ENCODE peak calls at places on chromosomes 5 and 9, in eight cellular contexts. R, Z, Y, E, J, K, B and V are unnamed samples.

GRCh38 chr5:9742848-9743247 is 112.7 kb upstream of the TAS2R1 start:
- DNase-seq in E (no peak), J (no peak), R (no peak), Z (no peak), Y (no peak), K (no peak), B (no peak), V (no peak)

GRCh38 chr5:39178856-39179255 is 40.5 kb downstream of the FYB1 start:
- DNase-seq in R (no peak), Z (no peak), Y (no peak), J (no peak), E (no peak), K (no peak), B (no peak), V (no peak)

GRCh38 chr5:130529716-130530485 is 625.6 kb downstream of the CHSY3 start:
- DNase-seq in Z (no peak), Y (no peak), K (no peak), E (no peak), R (no peak), B (no peak), J (peak), V (no peak)

GRCh38 chr9:87657190-87657589 is 68.7 kb upstream of the CTSL start:
- DNase-seq in R (no peak), B (no peak), Z (no peak), E (no peak), Y (peak), J (no peak), K (no peak), V (no peak)

GRCh38 chr5:133047404-133047803 is 4.4 kb upstream of the HSPA4 start:
- DNase-seq in E (peak), Z (no peak), J (no peak), Y (no peak), B (no peak), K (peak), R (no peak), V (no peak)

GRCh38 chr9:110979636-110980035 is 58.6 kb downstream of the LPAR1 start:
- DNase-seq in J (no peak), Y (peak), B (no peak), Z (no peak), E (no peak), K (no peak), R (no peak), V (no peak)

GRCh38 chr5:94811341-94811740 is 192.9 kb downstream of the SLF1 start:
- DNase-seq in E (no peak), Y (no peak), B (no peak), Z (no peak), K (no peak), R (no peak), J (no peak), V (no peak)

GRCh38 chr5:179905144-179905526 is 2.6 kb downstream of the TBC1D9B start:
- DNase-seq in Y (no peak), K (no peak), B (no peak), J (no peak), E (no peak), R (no peak), Z (no peak), V (no peak)

GRCh38 chr5:149820536-149821503 is 90.7 kb downstream of the PPARGC1B start:
- DNase-seq in Z (no peak), Y (no peak), K (peak), R (no peak), E (no peak), J (no peak), B (no peak), V (no peak)

GRCh38 chr9:19408316-19408692 is 505 bp upstream of the ACER2 start:
- DNase-seq in K (peak), R (no peak), J (no peak), Z (peak), B (peak), E (no peak), Y (no peak), V (no peak)

GRCh38 chr5:139644001-139644456 is 4.1 kb upstream of the CXXC5 start:
- DNase-seq in Y (no peak), Z (no peak), K (peak), J (no peak), B (no peak), R (no peak), E (peak), V (no peak)

GRCh38 chr9:69276775-69277174 is 48.2 kb upstream of the ENTREP1 start:
- DNase-seq in K (no peak), Z (no peak), B (no peak), E (no peak), J (no peak), R (no peak), Y (peak), V (no peak)

GRCh38 chr5:56873056-56873455 is 36.3 kb upstream of the SETD9 start:
- DNase-seq in E (no peak), K (no peak), J (no peak), R (no peak), B (no peak), Z (no peak), Y (no peak), V (no peak)

GRCh38 chr9:9598723-9599122 is 1014.1 kb downstream of the PTPRD start:
- DNase-seq in Z (no peak), K (no peak), Y (no peak), B (no peak), E (no peak), J (no peak), R (no peak), V (no peak)
- TF ChIP-seq CTCF in Z (no peak), K (no peak), Y (no peak), B (no peak), E (peak), J (no peak), R (no peak), V (no peak)

DNA sequence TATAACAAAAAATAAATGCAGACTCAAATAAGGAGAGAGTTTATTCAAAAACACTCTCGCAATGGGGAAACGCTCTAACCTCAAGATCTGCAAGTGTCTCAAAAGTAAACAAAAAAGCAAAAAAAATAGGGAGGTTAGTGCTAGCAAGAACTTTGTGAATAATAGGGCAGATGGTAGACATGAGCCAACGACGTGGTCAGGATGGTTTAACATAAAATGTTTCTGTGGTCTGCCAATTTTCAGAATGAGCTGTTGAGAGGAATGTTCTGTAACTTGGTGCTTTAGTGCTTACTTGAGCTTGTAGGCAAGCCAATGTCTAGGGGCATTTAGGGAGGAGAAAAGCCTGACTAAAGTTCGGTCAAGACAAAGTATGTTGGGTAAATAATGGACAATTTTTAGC is 1813.9 kb upstream of the CDH6 start:
- DNase-seq in Z (no peak), R (no peak), K (no peak), Y (no peak), E (no peak), B (no peak), J (no peak), V (no peak)
- TF ChIP-seq CTCF in Z (no peak), R (no peak), K (no peak), Y (no peak), E (no peak), B (no peak), J (no peak), V (no peak)

DNA sequence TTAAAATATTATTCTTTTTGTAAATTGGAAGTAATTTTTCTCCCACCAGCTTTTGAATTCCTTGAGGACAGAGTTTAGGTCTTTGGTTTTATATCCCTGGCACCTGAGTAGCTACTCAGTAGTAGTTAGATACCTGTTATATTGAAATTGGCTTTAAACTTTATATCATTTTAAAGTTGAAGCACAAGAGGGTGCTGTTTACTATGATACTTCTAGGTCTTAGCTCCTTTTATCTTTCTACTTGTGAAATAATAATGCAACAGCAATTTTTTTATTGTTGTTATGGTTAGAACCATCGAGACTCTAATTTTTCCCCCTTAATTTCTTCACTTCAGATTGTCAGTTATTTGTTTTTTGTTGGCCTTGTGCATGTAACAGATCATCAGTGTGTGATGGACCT is 46.3 kb downstream of the AP3S1 start:
- DNase-seq in B (no peak), Z (no peak), Y (peak), K (no peak), R (no peak), E (no peak), J (no peak), V (no peak)
- TF ChIP-seq CTCF in B (no peak), Z (no peak), Y (peak), K (no peak), R (no peak), E (peak), J (no peak), V (no peak)

DNA sequence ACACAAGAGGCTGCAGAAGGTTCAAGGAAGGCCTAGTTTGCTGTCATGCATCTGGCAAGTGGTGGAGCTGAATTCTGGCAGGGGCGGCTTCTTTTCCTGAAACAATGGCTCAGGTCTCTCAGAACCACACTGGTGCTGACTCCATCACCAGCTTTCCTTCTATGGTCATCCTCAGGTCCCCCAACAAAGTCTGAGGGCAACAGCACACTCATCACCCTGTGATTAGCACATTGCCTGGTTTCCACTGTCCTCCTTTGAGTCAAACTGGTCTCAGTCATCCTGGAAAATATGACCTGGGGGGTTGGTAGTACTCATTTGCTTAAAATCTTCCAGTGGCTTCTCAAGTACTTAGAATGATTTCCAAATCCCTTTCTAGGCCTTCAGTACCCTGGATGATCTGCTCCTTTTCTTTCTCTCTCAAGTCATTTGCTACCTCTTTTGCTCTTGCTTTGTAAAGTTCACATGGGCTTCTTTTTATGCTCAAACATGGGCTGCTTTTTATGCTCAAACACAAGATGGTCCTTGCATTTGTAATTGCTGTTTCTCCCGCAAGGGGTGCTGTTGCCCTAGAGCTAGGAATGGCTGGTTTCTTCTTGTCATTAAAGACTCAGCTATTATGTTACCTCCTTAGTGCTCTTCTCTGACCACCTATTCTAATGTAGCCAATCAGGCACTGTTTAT is 144.9 kb downstream of the ALDH1A1 start:
- DNase-seq in E (no peak), K (no peak), Y (peak), J (peak), B (no peak), Z (peak), R (no peak), V (no peak)
- TF ChIP-seq CTCF in E (peak), K (no peak), Y (peak), J (no peak), B (no peak), Z (no peak), R (no peak), V (no peak)

DNA sequence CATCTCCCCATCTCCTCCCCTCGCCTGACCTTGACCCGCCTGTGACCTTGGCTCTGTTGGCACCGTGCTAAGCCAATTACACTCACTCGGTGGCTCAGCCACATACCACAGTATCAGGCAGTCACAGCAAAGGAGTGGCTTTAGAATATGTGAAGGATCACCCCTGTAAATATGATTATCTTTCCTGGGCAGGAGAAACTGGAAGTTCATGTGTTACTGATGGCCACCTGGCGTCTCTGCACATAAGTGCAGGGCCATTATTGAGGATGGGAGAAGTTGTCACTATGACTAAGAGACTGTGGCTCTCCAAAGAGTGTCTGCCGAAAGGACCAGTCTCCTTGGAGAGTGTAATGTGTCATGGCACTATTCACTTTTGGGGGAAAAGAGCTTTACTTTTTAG is 116.9 kb upstream of the S1PR3 start:
- DNase-seq in B (no peak), Y (peak), K (no peak), E (no peak), R (no peak), J (no peak), Z (no peak), V (no peak)
- TF ChIP-seq CTCF in B (no peak), Y (peak), K (no peak), E (peak), R (no peak), J (no peak), Z (no peak), V (no peak)

GRCh38 chr9:34603610-34604231 is 8.2 kb downstream of the RPP25L start:
- DNase-seq in J (peak), E (no peak), Z (peak), R (no peak), K (peak), B (no peak), Y (peak), V (peak)
- TF ChIP-seq CTCF in J (peak), E (peak), Z (peak), R (peak), K (peak), B (peak), Y (peak), V (peak)

GRCh38 chr5:143023447-143024096 is 253.4 kb downstream of the ARHGAP26 start:
- DNase-seq in J (no peak), Z (peak), R (no peak), K (no peak), B (no peak), E (no peak), Y (peak), V (no peak)
- TF ChIP-seq CTCF in J (no peak), Z (no peak), R (no peak), K (no peak), B (no peak), E (peak), Y (peak), V (no peak)

GRCh38 chr5:1502046-1502736 is 21.6 kb downstream of the LPCAT1 start:
- DNase-seq in B (peak), Z (peak), E (no peak), K (peak), J (no peak), Y (no peak), R (no peak), V (no peak)

GRCh38 chr5:1504244-1504595 is 19.5 kb downstream of the LPCAT1 start:
- DNase-seq in B (no peak), Z (no peak), J (no peak), Y (no peak), K (no peak), E (no peak), R (no peak), V (peak)

GRCh38 chr5:1502737-1503120 is 21.0 kb downstream of the LPCAT1 start:
- DNase-seq in J (no peak), K (no peak), Y (no peak), E (no peak), R (no peak), Z (no peak), B (no peak), V (no peak)

GRCh38 chr5:1504617-1505016 is 19.1 kb downstream of the LPCAT1 start:
- DNase-seq in J (no peak), E (no peak), Y (no peak), B (no peak), R (no peak), Z (no peak), K (peak), V (no peak)

DNA sequence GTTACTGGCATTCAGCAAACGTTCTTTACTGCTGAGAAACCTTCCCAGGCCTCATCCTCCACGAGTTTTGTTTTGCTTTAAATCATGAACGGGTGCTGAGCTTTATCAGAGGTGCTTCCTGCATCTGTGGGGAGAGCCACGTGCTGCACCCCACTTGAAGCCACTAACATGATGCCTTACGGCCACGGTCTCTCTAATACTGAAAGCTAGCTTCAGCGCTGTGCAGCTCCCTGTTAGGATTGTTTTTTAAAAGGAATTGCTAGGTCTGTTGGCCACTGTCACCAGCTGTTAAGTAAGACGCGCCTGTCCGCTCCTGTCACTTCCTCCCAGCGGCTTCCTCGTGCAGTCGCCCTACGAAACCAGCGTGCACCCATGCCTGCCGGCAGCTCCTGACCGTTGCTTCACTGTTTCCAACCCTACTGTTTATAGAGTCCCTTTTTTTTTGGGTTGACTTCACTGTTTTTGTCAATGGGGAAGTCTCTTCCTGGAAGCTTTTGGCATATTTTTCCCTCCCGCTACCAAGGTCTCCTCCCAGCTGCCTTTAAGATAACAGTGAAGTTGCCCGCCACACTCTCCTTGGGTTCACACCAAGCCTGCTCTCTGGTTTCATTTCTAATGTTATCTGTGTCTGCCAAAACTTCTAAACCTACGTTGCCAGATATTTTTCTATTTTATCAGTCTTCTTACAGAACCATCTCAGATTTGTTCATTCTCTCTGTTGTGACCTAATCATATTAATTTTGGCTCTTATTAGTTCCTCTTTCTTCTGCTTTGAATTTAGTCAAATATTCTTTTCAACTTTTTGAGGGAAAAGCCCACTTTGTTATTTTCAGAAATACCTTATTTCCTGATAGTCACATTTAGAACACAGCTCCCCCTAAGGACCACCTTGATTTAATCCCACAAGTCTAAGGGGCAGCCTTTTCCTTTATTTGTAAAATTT is 20.2 kb downstream of the LPCAT1 start:
- DNase-seq in R (no peak), E (no peak), B (no peak), Y (no peak), Z (no peak), J (no peak), K (peak), V (peak)
- TF ChIP-seq CTCF in R (no peak), E (peak), B (no peak), Y (peak), Z (peak), J (no peak), K (no peak), V (no peak)

GRCh38 chr9:133876144-133876543 is 116.0 kb downstream of the VAV2 start:
- DNase-seq in R (no peak), Z (no peak), Y (no peak), K (no peak), E (no peak), B (no peak), J (no peak), V (no peak)
- TF ChIP-seq CTCF in R (peak), Z (no peak), Y (peak), K (no peak), E (peak), B (no peak), J (peak), V (no peak)